ENCODE peak calls at places on chromosomes 5 and 9, in six cellular contexts. O is ovary, F is heart left ventricle, C is A549, Q is lower lobe of right lung, Z is RWPE1. V is an unnamed sample.

GRCh38 chr5:10251409-10251808 is 1.3 kb downstream of the CCT5 start:
- DNase-seq in O (no peak), F (no peak), C (no peak), Q (no peak), Z (no peak), V (no peak)

GRCh38 chr5:68382640-68383039 is 167.1 kb downstream of the PIK3R1 start:
- DNase-seq in O (no peak), F (no peak), C (no peak), Q (no peak), Z (peak), V (no peak)

GRCh38 chr9:110691002-110691549 is 22.5 kb downstream of the MUSK start:
- DNase-seq in O (no peak), F (no peak), C (no peak), Q (no peak), Z (no peak), V (no peak)

GRCh38 chr5:122942164-122942914 is 94.2 kb downstream of the PPIC start:
- DNase-seq in O (no peak), F (no peak), C (no peak), Q (no peak), Z (peak), V (no peak)

GRCh38 chr9:135229701-135230385 is 142.4 kb downstream of the OLFM1 start:
- DNase-seq in O (no peak), F (no peak), C (no peak), Q (peak), Z (no peak), V (no peak)

GRCh38 chr9:96171749-96172148 is 130.2 kb downstream of the HSD17B3 start:
- DNase-seq in O (no peak), F (no peak), C (no peak), Q (no peak), Z (no peak), V (no peak)

GRCh38 chr9:132459661-132460060 is 49.6 kb downstream of the CFAP77 start:
- DNase-seq in O (no peak), F (no peak), C (no peak), Q (no peak), Z (no peak), V (no peak)

GRCh38 chr5:76270214-76270613 is 132.9 kb upstream of the IQGAP2 start:
- DNase-seq in O (no peak), F (no peak), C (peak), Q (no peak), Z (peak), V (no peak)

GRCh38 chr5:54852007-54852406 is 133.4 kb downstream of the ESM1 start:
- DNase-seq in O (no peak), F (no peak), C (no peak), Q (no peak), Z (no peak), V (no peak)

GRCh38 chr5:151270599-151270998 is 17.6 kb downstream of the GM2A start:
- DNase-seq in O (no peak), F (no peak), C (peak), Q (no peak), Z (no peak), V (no peak)

GRCh38 chr9:130770679-130771442 is 64.2 kb upstream of the ABL1 start:
- DNase-seq in O (no peak), F (no peak), C (peak), Q (no peak), Z (peak), V (peak)

GRCh38 chr5:64811050-64811640 is 42.4 kb downstream of the CWC27 start:
- DNase-seq in O (no peak), F (no peak), C (peak), Q (no peak), Z (peak), V (peak)

GRCh38 chr9:128216781-128217553 is 13.8 kb downstream of the DNM1 start:
- DNase-seq in O (no peak), F (no peak), C (no peak), Q (no peak), Z (no peak), V (no peak)

GRCh38 chr9:21810881-21811280 is 8.4 kb downstream of the MTAP start:
- DNase-seq in O (no peak), F (peak), C (no peak), Q (no peak), Z (no peak), V (no peak)
- H3K27ac ChIP-seq in O (no peak), F (no peak), C (no peak), Q (peak), Z (peak), V (no peak)

GRCh38 chr9:83433841-83434240 is 104.4 kb downstream of the FRMD3 start:
- DNase-seq in O (no peak), F (no peak), C (no peak), Q (no peak), Z (no peak), V (no peak)

GRCh38 chr9:83432877-83433276 is 105.3 kb downstream of the FRMD3 start:
- DNase-seq in O (no peak), F (no peak), C (no peak), Q (no peak), Z (no peak), V (no peak)

GRCh38 chr9:83432104-83432627 is 106.0 kb downstream of the FRMD3 start:
- DNase-seq in O (peak), F (peak), C (peak), Q (peak), Z (no peak), V (no peak)

GRCh38 chr9:83435301-83435700 is 102.9 kb downstream of the FRMD3 start:
- DNase-seq in O (no peak), F (no peak), C (no peak), Q (no peak), Z (no peak), V (no peak)

GRCh38 chr9:83434254-83434653 is 103.9 kb downstream of the FRMD3 start:
- DNase-seq in O (no peak), F (no peak), C (no peak), Q (no peak), Z (no peak), V (no peak)
- H3K27ac ChIP-seq in O (no peak), F (no peak), C (peak), Q (no peak), Z (no peak), V (no peak)

DNA sequence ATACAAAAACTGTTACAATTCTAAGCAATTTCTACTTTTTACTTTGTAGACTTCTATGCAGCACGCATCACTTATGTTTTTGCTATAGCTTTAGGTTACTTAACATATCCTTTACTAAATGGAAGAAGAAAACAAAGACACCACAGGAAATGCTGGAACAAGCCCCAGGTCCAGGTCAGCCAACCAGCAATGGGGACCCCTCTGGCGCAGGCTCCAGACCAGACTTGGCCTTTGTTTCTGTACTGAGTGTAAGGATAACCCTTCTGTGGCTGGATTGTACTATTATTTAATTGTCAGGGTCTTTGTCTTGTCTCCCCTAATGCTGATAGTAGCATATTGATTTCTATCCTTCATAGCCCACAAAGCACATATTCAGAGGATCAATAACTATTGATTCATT is 4.2 kb downstream of the SEMA4D start:
- DNase-seq in O (no peak), F (no peak), C (no peak), Q (no peak), Z (no peak), V (no peak)
- H3K27ac ChIP-seq in O (no peak), F (no peak), C (no peak), Q (no peak), Z (no peak), V (no peak)

DNA sequence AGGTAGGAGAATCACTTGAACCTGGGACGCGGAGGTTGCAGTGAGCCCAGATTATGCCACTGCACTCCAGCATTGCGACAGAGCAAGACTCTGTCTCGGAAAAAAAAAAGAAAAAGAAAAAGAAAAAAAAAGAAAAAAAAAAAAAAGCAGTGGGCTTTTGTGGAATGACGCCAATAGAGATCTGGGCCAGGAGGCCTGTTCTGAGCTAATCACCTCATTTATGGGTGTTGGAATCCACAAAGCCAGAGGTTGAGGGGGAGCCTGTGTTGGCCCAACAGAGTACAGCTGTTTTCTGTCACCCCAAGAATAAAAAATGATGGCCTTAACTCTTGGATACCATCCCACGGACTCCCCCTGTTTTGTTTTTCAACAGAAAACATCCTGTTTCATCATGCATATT is 18.5 kb downstream of the OSTF1 start:
- DNase-seq in O (peak), F (no peak), C (no peak), Q (no peak), Z (no peak), V (no peak)
- H3K27ac ChIP-seq in O (peak), F (no peak), C (no peak), Q (no peak), Z (no peak), V (no peak)

DNA sequence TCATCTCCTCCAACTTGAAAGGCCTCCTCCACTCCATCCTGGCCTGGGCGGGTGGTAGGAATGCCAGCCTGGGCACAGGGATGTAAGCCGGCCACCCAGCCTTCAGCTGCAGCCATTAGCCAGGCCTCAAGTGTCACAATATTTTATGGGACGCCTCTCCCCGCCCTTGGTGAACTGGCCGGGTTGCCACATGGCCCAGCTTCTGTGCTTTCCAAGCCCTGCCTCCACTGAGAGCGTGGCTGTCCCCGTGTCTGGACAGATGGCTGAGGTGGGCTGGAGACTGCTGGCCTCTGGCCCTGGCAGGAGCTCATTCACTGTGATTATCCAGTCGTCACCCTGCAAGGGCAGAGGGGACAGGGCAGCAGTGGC is 70.6 kb downstream of the GADD45G start:
- DNase-seq in O (no peak), F (peak), C (no peak), Q (no peak), Z (no peak), V (no peak)
- H3K27ac ChIP-seq in O (no peak), F (no peak), C (no peak), Q (no peak), Z (no peak), V (no peak)

GRCh38 chr5:158811350-158811749 is 288.4 kb downstream of the EBF1 start:
- DNase-seq in O (no peak), F (no peak), C (no peak), Q (no peak), Z (no peak), V (no peak)

GRCh38 chr5:158811921-158812320 is 287.8 kb downstream of the EBF1 start:
- DNase-seq in O (no peak), F (no peak), C (no peak), Q (no peak), Z (no peak), V (no peak)

GRCh38 chr5:158809310-158809709 is 290.4 kb downstream of the EBF1 start:
- DNase-seq in O (no peak), F (no peak), C (no peak), Q (no peak), Z (no peak), V (no peak)

GRCh38 chr5:158812381-158812780 is 287.3 kb downstream of the EBF1 start:
- DNase-seq in O (no peak), F (no peak), C (no peak), Q (no peak), Z (no peak), V (no peak)

GRCh38 chr5:158810615-158811014 is 289.1 kb downstream of the EBF1 start:
- DNase-seq in O (no peak), F (no peak), C (no peak), Q (no peak), Z (no peak), V (no peak)
- H3K27ac ChIP-seq in O (no peak), F (no peak), C (no peak), Q (no peak), Z (no peak), V (no peak)

GRCh38 chr9:106945727-106946690 is 83.0 kb downstream of the ZNF462 start:
- DNase-seq in O (no peak), F (no peak), C (no peak), Q (no peak), Z (no peak), V (peak)
- H3K27ac ChIP-seq in O (no peak), F (no peak), C (no peak), Q (no peak), Z (no peak), V (peak)

DNA sequence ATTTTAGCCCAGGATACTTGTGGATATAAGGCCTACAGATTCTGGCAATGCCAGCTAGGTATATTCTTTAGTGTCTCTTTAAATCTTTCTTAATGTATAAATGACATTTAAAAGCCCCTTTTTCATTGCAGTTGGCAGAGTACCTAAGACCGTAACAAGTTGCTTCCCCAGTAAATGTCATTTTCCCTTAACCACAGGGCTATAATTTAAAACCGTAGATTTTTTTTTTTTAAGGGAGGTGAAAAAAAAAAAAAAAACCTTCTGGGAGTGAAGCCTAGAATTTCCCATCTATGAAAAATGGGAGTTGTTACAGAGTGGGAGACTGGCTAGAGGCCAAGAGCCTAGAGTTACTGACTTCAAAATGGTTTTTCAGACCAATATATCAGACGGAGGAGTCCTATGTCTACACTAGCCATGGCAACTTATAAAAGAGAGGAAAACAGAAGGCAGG is 207.7 kb upstream of the TARS1 start:
- DNase-seq in O (no peak), F (no peak), C (no peak), Q (no peak), Z (no peak), V (no peak)
- H3K27ac ChIP-seq in O (no peak), F (no peak), C (no peak), Q (no peak), Z (no peak), V (no peak)

DNA sequence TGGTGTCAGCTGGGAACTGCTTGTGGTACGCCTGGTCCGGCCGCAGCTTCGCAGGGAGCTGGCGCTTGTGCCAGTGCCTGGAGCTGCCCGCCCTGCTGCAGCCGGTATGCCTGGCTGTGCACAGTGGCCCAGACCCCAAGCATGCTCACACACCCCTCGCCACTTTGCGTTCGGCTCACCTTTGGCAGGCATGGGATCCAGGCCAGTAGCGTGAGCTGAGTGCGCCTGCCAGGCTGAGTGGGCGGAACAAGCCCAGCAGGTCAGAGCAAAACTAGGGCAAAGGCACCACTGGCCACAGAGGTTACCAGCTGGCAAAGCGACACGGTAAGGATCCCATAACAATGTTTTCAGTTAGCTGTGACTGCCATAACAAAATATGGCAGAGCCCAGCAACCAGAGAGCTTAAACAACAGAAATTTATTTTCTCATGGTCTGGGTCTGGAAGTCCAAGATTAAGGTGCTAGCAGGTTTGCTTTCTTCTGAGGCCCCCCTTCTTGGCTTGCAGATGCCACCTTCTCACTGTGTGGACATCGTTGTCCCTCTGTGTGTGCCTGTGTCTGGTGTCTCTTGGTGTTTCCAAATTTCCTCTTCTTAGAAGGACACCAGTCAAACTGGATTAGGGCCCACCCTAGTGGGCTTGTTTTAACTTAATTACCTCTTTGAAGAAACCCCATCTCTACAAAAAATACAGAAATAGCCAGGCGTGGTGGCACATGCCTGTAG is 61.6 kb downstream of the PSAT1 start:
- DNase-seq in O (no peak), F (no peak), C (no peak), Q (no peak), Z (no peak), V (no peak)
- H3K27ac ChIP-seq in O (no peak), F (no peak), C (no peak), Q (no peak), Z (no peak), V (no peak)

GRCh38 chr5:172437445-172438303 is 16.7 kb downstream of the SH3PXD2B start:
- DNase-seq in O (peak), F (peak), C (no peak), Q (peak), Z (peak), V (no peak)
- H3K27ac ChIP-seq in O (peak), F (no peak), C (peak), Q (peak), Z (peak), V (no peak)